ENCODE peak calls at places on chromosomes 12 and 14, in five cellular contexts. I is lower leg skin, Y is ovary, D is GM12891, S is transverse colon. J is an unnamed sample.

GRCh38 chr12:50073206-50073605 is 11.9 kb upstream of the SMARCD1 start:
- DNase-seq in S (no peak), Y (no peak), D (no peak), I (no peak), J (no peak)

GRCh38 chr12:67766370-67766769 is 117.8 kb downstream of the DYRK2 start:
- DNase-seq in S (no peak), I (no peak), D (no peak), Y (no peak), J (no peak)

GRCh38 chr14:90911121-90911520 is 94.9 kb upstream of the TTC7B start:
- DNase-seq in S (no peak), Y (no peak), I (no peak), D (no peak), J (no peak)

GRCh38 chr12:112349440-112349839 is 32.8 kb downstream of the HECTD4 start:
- DNase-seq in I (no peak), S (no peak), Y (no peak), D (no peak), J (no peak)

GRCh38 chr14:35961697-35962274 is 135.6 kb downstream of the BRMS1L start:
- DNase-seq in S (no peak), D (no peak), Y (no peak), I (no peak), J (no peak)

GRCh38 chr12:19963972-19964371 is 404.4 kb upstream of the PDE3A start:
- DNase-seq in I (no peak), S (no peak), Y (no peak), D (no peak), J (no peak)

GRCh38 chr14:105151131-105151837 is 17.3 kb downstream of the JAG2 start:
- DNase-seq in Y (no peak), S (no peak), I (no peak), D (no peak), J (no peak)

GRCh38 chr12:82758743-82759142 is 72.0 kb downstream of the TMTC2 start:
- DNase-seq in Y (no peak), I (no peak), D (no peak), S (no peak), J (no peak)

GRCh38 chr12:101875112-101875961 is 2.0 kb upstream of the DRAM1 start:
- DNase-seq in I (peak; percentile 71), D (no peak), Y (no peak), S (no peak), J (no peak)

GRCh38 chr12:124147579-124147978 is 147.3 kb upstream of the RFLNA start:
- DNase-seq in Y (no peak), I (no peak), D (no peak), S (no peak), J (no peak)

GRCh38 chr14:47917344-47917954 is 242.0 kb upstream of the MDGA2 start:
- DNase-seq in S (no peak), Y (no peak), D (no peak), I (no peak), J (no peak)

GRCh38 chr12:99253068-99253467 is 394.5 kb upstream of the GARIN6 start:
- DNase-seq in Y (no peak), I (no peak), S (no peak), D (no peak), J (no peak)

GRCh38 chr12:23169012-23170003 is 544.3 kb downstream of the ETNK1 start:
- DNase-seq in I (no peak), S (no peak), D (no peak), Y (no peak), J (no peak)

GRCh38 chr12:58601529-58601928 is 318.8 kb downstream of the LRIG3 start:
- DNase-seq in S (no peak), I (no peak), Y (no peak), D (no peak), J (no peak)

GRCh38 chr14:105153331-105153731 is 15.2 kb downstream of the JAG2 start:
- DNase-seq in I (no peak), D (no peak), S (no peak), Y (no peak), J (no peak)

GRCh38 chr12:24212496-24212895 is 263.0 kb upstream of the SOX5 start:
- DNase-seq in D (no peak), I (no peak), S (no peak), Y (no peak), J (no peak)

GRCh38 chr12:115506822-115507629 is 770.5 kb downstream of the MED13L start:
- DNase-seq in I (no peak), D (no peak), S (peak; percentile 7), Y (no peak), J (no peak)

GRCh38 chr14:50082308-50082742 is 34.0 kb downstream of the VCPKMT start:
- DNase-seq in Y (no peak), S (no peak), D (no peak), I (no peak), J (no peak)

GRCh38 chr14:69779088-69779487 is 12.1 kb downstream of the SRSF5 start:
- DNase-seq in Y (no peak), S (no peak), D (no peak), I (no peak), J (no peak)
- TF ChIP-seq POLR2A in Y (no peak), S (peak; percentile 21), D (peak; percentile 72), I (no peak), J (no peak)

DNA sequence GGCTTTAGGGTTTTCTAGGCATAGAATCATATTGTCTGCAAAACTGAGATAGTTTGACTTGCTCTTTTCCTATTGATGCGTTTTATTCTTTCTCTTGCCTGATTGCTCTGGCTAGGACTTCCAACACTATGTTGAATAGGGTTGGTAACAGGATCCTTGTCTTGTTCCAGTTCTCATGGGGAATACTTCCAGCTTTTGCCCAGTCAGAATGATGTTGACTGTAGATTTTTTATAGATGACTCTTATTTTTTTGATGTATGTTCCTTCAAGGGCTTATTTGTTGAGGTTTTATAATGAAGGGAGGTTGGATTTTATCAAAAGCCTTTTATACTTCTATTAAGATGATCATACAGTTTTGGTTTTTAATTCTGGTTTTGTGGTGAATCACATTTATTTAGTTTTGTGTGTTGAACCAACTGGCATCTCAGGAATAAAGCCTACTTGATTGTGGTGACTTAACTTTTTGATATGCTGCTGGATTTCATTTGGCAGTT is 478.2 kb downstream of the TMEM117 start:
- DNase-seq in Y (no peak), I (no peak), D (no peak), S (no peak), J (no peak)
- TF ChIP-seq POLR2A in Y (no peak), I (no peak), D (no peak), S (no peak), J (no peak)

DNA sequence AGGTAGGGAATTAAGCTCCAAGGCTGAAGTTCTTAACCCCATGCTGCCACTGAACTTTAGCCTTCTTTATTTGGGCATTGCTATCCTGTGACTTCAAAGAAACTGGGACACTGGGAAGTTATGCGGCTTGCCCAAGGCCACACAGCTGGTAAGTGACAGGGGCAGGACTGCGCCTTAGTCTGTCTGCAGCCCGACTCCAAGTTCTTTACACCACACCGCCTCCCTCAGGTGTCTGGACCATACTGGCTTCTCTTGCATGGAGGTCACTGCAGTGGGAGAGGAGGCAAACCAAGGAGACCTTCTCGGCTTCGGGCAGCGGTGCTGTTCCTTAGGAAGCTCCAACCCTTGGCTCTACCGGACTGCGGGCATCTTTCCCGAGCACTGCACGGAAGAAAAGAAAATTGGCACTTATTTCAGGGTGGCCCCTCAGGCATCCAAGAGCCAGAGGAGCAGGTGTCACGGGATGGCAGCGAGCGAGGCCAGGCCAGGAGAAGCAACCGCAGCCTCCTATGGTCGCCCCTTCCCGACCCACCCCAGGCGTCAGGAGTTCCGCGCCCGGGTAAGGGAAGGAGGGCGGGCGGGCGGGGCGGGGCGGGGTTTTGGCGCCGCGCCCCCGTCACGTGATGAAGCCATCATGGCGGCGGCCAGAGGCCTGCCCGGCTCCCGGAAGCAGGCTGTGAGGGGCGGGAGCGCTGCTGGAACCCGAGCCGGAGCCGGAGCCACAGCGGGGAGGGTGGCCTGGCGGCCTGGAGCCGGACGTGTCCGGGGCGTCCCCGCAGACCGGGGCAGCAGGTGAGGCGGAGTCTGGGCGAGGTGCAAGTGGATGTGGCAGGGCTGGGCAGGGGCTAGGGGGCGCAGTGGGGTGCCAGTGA is 16.4 kb upstream of the ESPL1 start:
- DNase-seq in D (peak; percentile 92), S (peak; percentile 80), Y (peak; percentile 73), I (peak; percentile 95), J (peak; percentile 89)
- TF ChIP-seq POLR2A in D (peak; percentile 72), S (peak; percentile 63), Y (peak; percentile 24), I (no peak), J (peak; percentile 68)

GRCh38 chr12:12612403-12612802 is 727 bp downstream of the CREBL2 start:
- DNase-seq in S (no peak), I (no peak), Y (no peak), D (peak; percentile 25), J (peak; percentile 49)
- TF ChIP-seq POLR2A in S (no peak), I (no peak), Y (no peak), D (no peak), J (no peak)

J was measured in H54.